ENCODE peak calls at places on chromosomes 11 and 22, in nine cellular contexts. K is spleen, X is SK-N-MC, C is GM12878, L is suprapubic skin, T is GM23338, E is sigmoid colon, P is HCT116, W is transverse colon. Y is an unnamed sample.
A peak's percentile ranks its signal among the peaks of the same experiment; 100 is the strongest.

GRCh38 chr11:11577246-11577855 is 44.5 kb downstream of the GALNT18 start:
- DNase-seq in K (no peak), X (no peak), C (no peak), L (no peak), T (no peak), E (no peak), P (no peak), W (no peak), Y (no peak)

GRCh38 chr22:49634006-49634772 is 193.5 kb downstream of the BRD1 start:
- DNase-seq in K (no peak), X (no peak), C (no peak), L (no peak), T (no peak), E (no peak), P (no peak), W (no peak), Y (no peak)

GRCh38 chr22:45531944-45532631 is 29.4 kb downstream of the FBLN1 start:
- DNase-seq in K (no peak), X (no peak), C (no peak), L (no peak), T (no peak), E (no peak), P (no peak), W (no peak), Y (no peak)

GRCh38 chr22:21941921-21942320 is 10.7 kb downstream of the PPM1F start:
- DNase-seq in K (no peak), X (no peak), C (no peak), L (no peak), T (no peak), E (no peak), P (no peak), W (no peak), Y (no peak)

GRCh38 chr11:12973529-12974181 is 35.5 kb upstream of the RASSF10 start:
- DNase-seq in K (no peak), X (no peak), C (no peak), L (no peak), T (no peak), E (no peak), P (no peak), W (no peak), Y (no peak)

GRCh38 chr11:67592880-67593624 is 9.4 kb downstream of the GSTP1 start:
- DNase-seq in K (peak; percentile 52), X (no peak), C (no peak), L (no peak), T (no peak), E (peak; percentile 28), P (no peak), W (no peak), Y (no peak)

GRCh38 chr11:65489706-65490310 is 9.0 kb upstream of the MALAT1 start:
- DNase-seq in K (no peak), X (no peak), C (no peak), L (peak; percentile 72), T (no peak), E (peak; percentile 87), P (no peak), W (peak; percentile 52), Y (no peak)

GRCh38 chr11:114440121-114440860 is 1.0 kb downstream of the REXO2 start:
- DNase-seq in K (no peak), X (no peak), C (no peak), L (no peak), T (peak; percentile 22), E (no peak), P (no peak), W (no peak), Y (no peak)

GRCh38 chr11:65309006-65309405 is 5.7 kb upstream of the CDC42EP2 start:
- DNase-seq in K (no peak), X (no peak), C (no peak), L (no peak), T (no peak), E (no peak), P (no peak), W (no peak), Y (no peak)

GRCh38 chr22:46084943-46085830 is 65.1 kb upstream of the PPARA start:
- DNase-seq in K (peak; percentile 88), X (no peak), C (no peak), L (peak; percentile 91), T (no peak), E (peak; percentile 95), P (no peak), W (peak; percentile 69), Y (peak; percentile 78)

GRCh38 chr11:123145220-123145619 is 49.8 kb downstream of the CLMP start:
- DNase-seq in K (no peak), X (no peak), C (no peak), L (no peak), T (no peak), E (no peak), P (peak; percentile 73), W (no peak), Y (no peak)
- H3K27ac ChIP-seq in K (peak overlapping the region; percentile 64), X (no peak overlapping the region), C (no peak overlapping the region), L (no peak overlapping the region), T (no peak overlapping the region), E (peak overlapping the region; percentile 32), P (peak overlapping the region; percentile 49), W (peak overlapping the region; percentile 0), Y (no peak overlapping the region)

DNA sequence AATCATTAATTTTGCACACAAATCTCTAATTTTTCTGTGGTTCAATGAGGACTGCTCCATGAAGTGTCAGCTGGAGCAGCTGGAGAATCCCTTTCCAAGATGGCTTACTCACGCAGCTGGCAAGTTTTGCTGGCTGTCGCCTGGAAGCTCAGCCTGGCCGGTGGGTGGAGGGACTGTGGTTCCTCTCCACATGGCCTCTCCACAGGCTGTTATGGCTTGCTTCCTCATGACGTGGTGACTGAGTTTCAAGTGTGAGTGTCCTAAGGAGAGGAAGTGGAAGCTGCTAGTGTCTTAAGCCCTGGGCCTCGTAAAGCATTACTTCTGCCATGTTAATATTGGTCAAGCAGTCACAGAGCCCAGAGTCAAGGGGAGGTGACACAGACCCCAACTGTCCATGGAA is 14.0 kb upstream of the NRIP3 start:
- DNase-seq in K (no peak), X (no peak), C (no peak), L (peak; percentile 77), T (no peak), E (peak; percentile 88), P (no peak), W (peak; percentile 39), Y (peak; percentile 36)
- TF ChIP-seq POLR2AphosphoS5 in K (peak; percentile 36), X (no peak), C (no peak), L (no peak), T (no peak), E (no peak), P (no peak), W (no peak), Y (no peak)

DNA sequence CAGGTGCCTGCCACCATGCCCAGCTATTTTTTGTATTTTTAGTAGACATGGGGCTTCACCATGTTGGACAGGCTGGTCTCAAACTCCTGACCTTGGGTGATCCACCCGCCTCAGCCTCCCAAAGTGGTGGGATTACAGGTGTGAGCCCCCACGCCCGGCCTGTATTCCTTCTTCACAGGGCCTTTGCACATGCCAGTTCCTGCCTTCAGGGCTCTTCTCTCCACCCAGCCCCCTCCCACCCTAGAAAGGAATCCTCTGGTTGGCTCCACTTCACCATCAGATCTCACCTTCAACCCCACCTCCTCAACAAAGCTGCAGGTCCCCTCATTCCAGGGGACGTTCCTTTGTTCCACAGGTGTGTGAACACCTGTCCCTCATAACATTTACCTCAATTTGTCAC is 2.0 kb downstream of the POLR3H start:
- DNase-seq in K (no peak), X (no peak), C (no peak), L (no peak), T (no peak), E (no peak), P (no peak), W (no peak), Y (no peak)
- H3K4me3 ChIP-seq in K (no peak overlapping the region), X (peak overlapping the region; percentile 85), C (peak overlapping the region; percentile 88), L (no peak overlapping the region), T (no peak overlapping the region), E (no peak overlapping the region), P (no peak overlapping the region), W (no peak overlapping the region), Y (peak overlapping the region; percentile 83)

GRCh38 chr22:29078869-29079207 is 6.0 kb downstream of the KREMEN1 start:
- DNase-seq in K (no peak), X (no peak), C (no peak), L (no peak), T (no peak), E (no peak), P (no peak), W (no peak), Y (no peak)
- H3K27ac ChIP-seq in K (no peak overlapping the region), X (peak overlapping the region; percentile 96), C (no peak overlapping the region), L (peak overlapping the region; percentile 54), T (no peak overlapping the region), E (no peak overlapping the region), P (no peak overlapping the region), W (peak overlapping the region; percentile 64), Y (peak overlapping the region; percentile 61)

DNA sequence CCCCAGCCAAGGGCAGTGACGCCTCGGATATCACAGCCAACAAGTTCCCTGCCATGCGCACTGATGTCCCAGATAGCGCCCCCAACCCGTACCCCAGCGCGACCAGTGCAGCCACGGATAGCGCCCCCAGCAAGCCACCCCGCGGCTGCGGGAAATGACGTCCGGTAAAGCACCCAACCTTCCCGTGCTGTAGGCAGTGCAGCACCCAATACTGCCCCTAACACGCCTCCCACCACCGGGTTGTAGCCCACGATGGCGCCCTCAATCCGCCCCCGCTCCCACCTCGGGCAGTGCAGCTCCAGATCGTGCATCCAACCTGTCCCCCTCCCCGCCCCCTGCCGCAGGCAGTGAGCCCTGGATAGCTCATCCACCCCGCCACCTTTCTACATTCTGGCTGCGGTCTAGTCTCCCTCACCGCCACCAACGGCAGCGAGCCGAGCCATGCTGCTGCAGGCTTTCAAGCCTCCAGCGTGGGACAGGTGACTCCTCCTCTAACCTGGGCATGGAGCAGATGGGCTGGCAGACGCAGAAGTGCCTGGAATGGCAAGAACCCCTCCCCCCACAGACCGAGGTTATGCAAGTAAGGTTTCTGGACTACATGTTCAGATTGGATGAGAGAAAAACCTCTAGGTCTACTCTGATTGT is 540 bp downstream of the RFPL2 start:
- DNase-seq in K (no peak), X (no peak), C (no peak), L (no peak), T (peak; percentile 63), E (no peak), P (no peak), W (no peak), Y (peak; percentile 75)
- TF ChIP-seq POLR2AphosphoS5 in K (no peak), X (no peak), C (no peak), L (no peak), T (no peak), E (no peak), P (no peak), W (no peak), Y (no peak)